ENCODE peak calls at places on chromosomes 16 and 17, in six cellular contexts. I is NCI-H2107; A is stimulated activated CD4-positive, alpha-beta T cell treated with anti-CD3 and anti-CD28 coated beads, Interleukin-12 subunit alpha, Interleukin-12 subunit beta, amount 100 ng/mL, for 24 hours; N is GM12865; B is NCI-H82; W is activated naive CD4-positive, alpha-beta T cell. T is an unnamed sample.

GRCh38 chr16:46638947-46639925 is 18.1 kb upstream of the SHCBP1 start:
- DNase-seq in A (no peak), W (no peak), I (no peak), B (no peak), N (no peak), T (no peak)

GRCh38 chr17:48322060-48322459 is 108.0 kb downstream of the SKAP1 start:
- DNase-seq in N (no peak), W (no peak), I (no peak), B (no peak), A (no peak), T (no peak)

GRCh38 chr17:3958200-3958599 is 6.0 kb downstream of the ATP2A3 start:
- DNase-seq in N (no peak), I (no peak), A (no peak), W (no peak), B (no peak), T (no peak)

GRCh38 chr17:682150-682549 is 32.5 kb downstream of the VPS53 start:
- DNase-seq in N (peak), A (no peak), I (no peak), W (no peak), B (no peak), T (no peak)

GRCh38 chr16:49250689-49251088 is 30.9 kb downstream of the CBLN1 start:
- DNase-seq in N (no peak), W (no peak), I (no peak), A (no peak), B (no peak), T (no peak)

GRCh38 chr17:62043140-62043539 is 21.9 kb downstream of the MED13 start:
- DNase-seq in A (no peak), W (no peak), N (no peak), I (no peak), B (no peak), T (no peak)

GRCh38 chr16:85524630-85525463 is 88.3 kb upstream of the GSE1 start:
- DNase-seq in I (peak), N (no peak), W (no peak), B (peak), A (no peak), T (peak)

GRCh38 chr17:64001091-64001579 is 3.0 kb downstream of the PRR29 start:
- DNase-seq in B (no peak), A (no peak), W (no peak), N (no peak), I (no peak), T (no peak)

GRCh38 chr17:35871415-35871814 is 2.7 kb upstream of the HEATR9 start:
- DNase-seq in N (no peak), A (no peak), B (peak), W (peak), I (no peak), T (no peak)

GRCh38 chr16:57619606-57620315 is 8.7 kb upstream of the ADGRG1 start:
- DNase-seq in A (no peak), N (no peak), W (no peak), B (no peak), I (peak), T (peak)

GRCh38 chr17:39270923-39271322 is 45.2 kb upstream of the STAC2 start:
- DNase-seq in A (no peak), N (peak), B (peak), I (no peak), W (no peak), T (peak)

GRCh38 chr16:75108792-75109731 is 7.5 kb downstream of the LDHD start:
- DNase-seq in A (peak), I (peak), N (peak), B (no peak), W (peak), T (no peak)

GRCh38 chr16:75764154-75764768 is 38.0 kb upstream of the CPHXL start:
- DNase-seq in A (peak), W (peak), B (peak), N (peak), I (peak), T (peak)

GRCh38 chr17:32275060-32276042 is 9.7 kb downstream of the RHBDL3 start:
- DNase-seq in A (no peak), I (no peak), W (no peak), N (no peak), B (peak), T (peak)

GRCh38 chr16:75265911-75266701 is 14.7 kb upstream of the BCAR1 start:
- DNase-seq in B (peak), W (no peak), A (no peak), I (no peak), N (peak), T (peak)

GRCh38 chr17:29181226-29181625 is 1.0 kb upstream of the MYO18A start:
- DNase-seq in A (no peak), I (no peak), B (no peak), N (no peak), W (no peak), T (no peak)

GRCh38 chr16:84314373-84314772 is 19.7 kb downstream of the WFDC1 start:
- DNase-seq in B (no peak), N (no peak), W (no peak), A (no peak), I (no peak), T (no peak)

GRCh38 chr16:80583466-80583865 is 42.7 kb downstream of the DYNLRB2 start:
- DNase-seq in N (peak), A (peak), B (no peak), I (no peak), W (no peak), T (no peak)

GRCh38 chr16:75263963-75264445 is 12.6 kb upstream of the BCAR1 start:
- DNase-seq in W (no peak), I (no peak), B (no peak), A (no peak), N (no peak), T (no peak)

GRCh38 chr17:80673152-80673920 is 128.7 kb downstream of the RPTOR start:
- DNase-seq in N (no peak), B (no peak), A (no peak), I (no peak), W (no peak), T (no peak)

GRCh38 chr17:39400547-39401411 is 647 bp downstream of the FBXL20 start:
- DNase-seq in W (peak), N (no peak), A (no peak), B (peak), I (no peak), T (no peak)

GRCh38 chr17:77628035-77628434 is 330.5 kb upstream of the TNRC6C start:
- DNase-seq in B (peak), I (no peak), A (no peak), W (no peak), N (no peak), T (peak)

GRCh38 chr17:77280304-77280910 is 139.6 kb downstream of the SEC14L1 start:
- DNase-seq in A (no peak), B (no peak), I (no peak), N (no peak), W (no peak), T (no peak)

GRCh38 chr16:17529982-17530760 is 59.4 kb upstream of the XYLT1 start:
- DNase-seq in W (peak), A (no peak), N (peak), I (no peak), B (no peak), T (no peak)

GRCh38 chr16:56789360-56789759 is 59.4 kb downstream of the NUP93 start:
- DNase-seq in N (peak), W (no peak), A (no peak), I (peak), B (peak), T (peak)

GRCh38 chr16:1747934-1748333 is 23.4 kb downstream of the NME3 start:
- DNase-seq in W (no peak), I (no peak), A (no peak), N (no peak), B (no peak), T (no peak)

GRCh38 chr17:20706752-20707372 is 127.3 kb downstream of the CDRT15L2 start:
- DNase-seq in A (no peak), I (no peak), N (no peak), B (no peak), W (no peak), T (no peak)

GRCh38 chr16:10992797-10993196 is 48.4 kb downstream of the CLEC16A start:
- DNase-seq in I (no peak), B (no peak), W (no peak), A (peak), N (no peak), T (no peak)

GRCh38 chr17:30363715-30364202 is 15.0 kb upstream of the CPD start:
- DNase-seq in B (no peak), N (peak), A (peak), W (peak), I (no peak), T (no peak)

T was measured in NCI-H524.